ENCODE peak calls at places on chromosomes 4 and X, in eight cellular contexts. K, N, H, Z, E, D, G and C are unnamed samples.

GRCh38 chr4:153399358-153399757 is 54.9 kb downstream of the MND1 start:
- DNase-seq in K (no peak), N (no peak), H (no peak), Z (no peak), E (no peak), D (no peak), G (no peak), C (no peak)

GRCh38 chr4:112857461-112857860 is 192.0 kb upstream of the ANK2 start:
- DNase-seq in K (no peak), N (no peak), H (peak), Z (peak), E (peak), D (no peak), G (peak), C (peak)

GRCh38 chrX:35025820-35026219 is 83.2 kb downstream of the FAM47B start:
- DNase-seq in K (no peak), N (no peak), H (no peak), Z (no peak), E (no peak), D (no peak), G (no peak), C (no peak)

GRCh38 chrX:7372843-7373525 is 225.0 kb upstream of the PUDP start:
- DNase-seq in K (no peak), N (no peak), H (peak), Z (no peak), E (peak), D (no peak), G (peak), C (peak)

GRCh38 chrX:111460612-111461011 is 48.6 kb upstream of the DCX start:
- DNase-seq in K (no peak), N (no peak), H (no peak), Z (no peak), E (peak), D (no peak), G (no peak), C (no peak)

GRCh38 chrX:104098151-104098808 is 14.0 kb upstream of the ZCCHC18 start:
- DNase-seq in K (no peak), N (peak), H (peak), Z (peak), E (peak), D (no peak), G (peak), C (peak)

GRCh38 chrX:69321789-69322188 is 156.5 kb upstream of the PJA1 start:
- DNase-seq in K (no peak), N (no peak), H (no peak), Z (no peak), E (no peak), D (no peak), G (no peak), C (no peak)

GRCh38 chr4:158778065-158778711 is 9.4 kb downstream of the FNIP2 start:
- DNase-seq in K (no peak), N (no peak), H (no peak), Z (no peak), E (no peak), D (no peak), G (peak), C (no peak)

GRCh38 chr4:184845367-184846011 is 19.7 kb upstream of the ACSL1 start:
- DNase-seq in K (no peak), N (no peak), H (peak), Z (peak), E (peak), D (no peak), G (peak), C (peak)

GRCh38 chr4:89998350-89999098 is 103.9 kb downstream of the MMRN1 start:
- DNase-seq in K (no peak), N (no peak), H (no peak), Z (no peak), E (no peak), D (no peak), G (no peak), C (no peak)

GRCh38 chr4:71251266-71251665 is 87.6 kb upstream of the SLC4A4 start:
- DNase-seq in K (no peak), N (no peak), H (no peak), Z (no peak), E (peak), D (no peak), G (peak), C (no peak)

GRCh38 chr4:35494955-35495354 is 749.4 kb downstream of the ARAP2 start:
- DNase-seq in K (no peak), N (no peak), H (no peak), Z (no peak), E (no peak), D (peak), G (no peak), C (no peak)

GRCh38 chrX:15336023-15336413 is 695 bp upstream of the PIGA start:
- DNase-seq in K (no peak), N (no peak), H (peak), Z (peak), E (peak), D (no peak), G (peak), C (peak)

GRCh38 chr4:99022566-99022965 is 27.0 kb downstream of the METAP1 start:
- DNase-seq in K (no peak), N (no peak), H (no peak), Z (no peak), E (no peak), D (no peak), G (no peak), C (no peak)

GRCh38 chrX:40140706-40141499 is 43.1 kb upstream of the BCOR start:
- DNase-seq in K (no peak), N (no peak), H (no peak), Z (no peak), E (peak), D (peak), G (peak), C (no peak)

GRCh38 chr4:53365121-53365485 is 758 bp downstream of the SCFD2 start:
- DNase-seq in K (no peak), N (no peak), H (no peak), Z (no peak), E (peak), D (no peak), G (peak), C (peak)

GRCh38 chrX:41558531-41558930 is 111.4 kb downstream of the NYX start:
- DNase-seq in K (no peak), N (no peak), H (no peak), Z (no peak), E (peak), D (no peak), G (peak), C (peak)